ENCODE peak calls at places on chromosomes 3 and 15, in nine cellular contexts. I is HCT116, W is uterus, R is heart left ventricle, Y is sigmoid colon, Q is tibial nerve, C is spleen, K is A549, G is IMR-90. B is an unnamed sample.

GRCh38 chr3:160665231-160665630 is 11.7 kb upstream of the ARL14 start:
- DNase-seq in K (no peak), I (no peak), Y (no peak), Q (no peak), C (no peak), W (no peak), G (no peak), R (no peak), B (no peak)

GRCh38 chr3:49593046-49593445 is 38.8 kb downstream of the BSN start:
- DNase-seq in I (no peak), K (peak; percentile 7), C (no peak), R (no peak), W (no peak), Y (no peak), Q (no peak), G (peak; percentile 39), B (no peak)

GRCh38 chr3:188400494-188401243 is 246.7 kb downstream of the LPP start:
- DNase-seq in Y (no peak), G (no peak), I (no peak), K (no peak), C (peak; percentile 75), Q (no peak), R (no peak), W (no peak), B (no peak)

GRCh38 chr15:57172925-57173324 is 203.4 kb upstream of the CGNL1 start:
- DNase-seq in Y (no peak), R (no peak), K (no peak), G (peak; percentile 49), I (no peak), W (no peak), C (no peak), Q (no peak), B (no peak)

GRCh38 chr15:23420806-23421575 is 26.1 kb downstream of the GOLGA6L2 start:
- DNase-seq in G (no peak), I (no peak), R (no peak), Q (no peak), C (no peak), Y (peak; percentile 61), W (no peak), K (no peak), B (no peak)

GRCh38 chr3:138861755-138862333 is 27.1 kb upstream of the PIK3CB start:
- DNase-seq in K (peak; percentile 10), I (peak; percentile 23), C (peak; percentile 34), G (peak; percentile 81), W (no peak), Y (no peak), R (no peak), Q (no peak), B (no peak)

GRCh38 chr3:120816728-120817127 is 74.2 kb downstream of the GTF2E1 start:
- DNase-seq in I (no peak), C (no peak), Y (no peak), Q (no peak), K (no peak), R (no peak), G (no peak), W (no peak), B (no peak)

GRCh38 chr3:171811913-171812321 is 1.6 kb upstream of the PLD1 start:
- DNase-seq in C (no peak), Y (peak; percentile 79), I (no peak), G (peak; percentile 74), Q (no peak), R (no peak), W (peak; percentile 59), K (peak; percentile 66), B (no peak)

GRCh38 chr3:192833177-192833890 is 84.3 kb downstream of the MB21D2 start:
- DNase-seq in Q (no peak), C (no peak), Y (no peak), W (no peak), I (no peak), G (peak; percentile 92), K (peak; percentile 14), R (no peak), B (no peak)

DNA sequence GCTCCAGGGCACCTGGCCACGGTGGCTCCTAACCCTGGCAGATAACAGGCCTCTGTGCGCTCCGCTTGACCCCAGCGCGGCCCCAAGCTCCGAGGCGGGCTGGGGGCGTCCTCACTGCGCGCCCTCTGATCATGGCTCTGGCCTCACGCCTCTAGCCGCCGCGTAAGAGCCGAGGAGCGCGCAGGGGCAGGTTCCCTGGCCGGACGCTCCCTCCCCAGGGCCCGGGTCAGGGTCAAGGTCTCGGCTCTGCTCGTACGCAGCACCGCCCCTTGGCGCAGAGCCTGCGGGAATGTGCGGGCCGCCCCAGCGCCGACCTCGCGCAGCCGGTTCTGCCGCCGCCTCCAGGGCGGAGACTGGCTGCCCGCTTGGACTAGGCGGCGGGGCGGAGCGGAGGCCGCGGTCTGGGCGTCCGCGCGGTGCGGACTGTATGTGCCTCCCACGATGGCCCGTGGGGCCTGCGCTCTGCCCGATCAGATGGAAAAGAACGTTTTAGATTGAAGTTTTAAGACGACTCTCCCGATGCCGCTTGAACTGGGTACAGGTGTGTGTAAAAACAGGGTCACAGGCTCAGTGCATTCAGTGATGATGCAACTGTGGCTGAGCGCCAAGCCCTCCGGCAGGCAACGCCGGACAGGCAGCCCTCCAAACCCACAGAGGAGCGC is 40.8 kb downstream of the CHST14 start:
- DNase-seq in G (no peak), Q (peak; percentile 23), K (peak; percentile 18), W (peak; percentile 60), Y (peak; percentile 81), R (peak; percentile 89), C (peak; percentile 89), I (no peak), B (peak; percentile 93)
- TF ChIP-seq POLR2A in G (no peak), Q (no peak), K (peak; percentile 25), W (no peak), Y (no peak), R (no peak), C (no peak), I (peak; percentile 83), B (no peak)

DNA sequence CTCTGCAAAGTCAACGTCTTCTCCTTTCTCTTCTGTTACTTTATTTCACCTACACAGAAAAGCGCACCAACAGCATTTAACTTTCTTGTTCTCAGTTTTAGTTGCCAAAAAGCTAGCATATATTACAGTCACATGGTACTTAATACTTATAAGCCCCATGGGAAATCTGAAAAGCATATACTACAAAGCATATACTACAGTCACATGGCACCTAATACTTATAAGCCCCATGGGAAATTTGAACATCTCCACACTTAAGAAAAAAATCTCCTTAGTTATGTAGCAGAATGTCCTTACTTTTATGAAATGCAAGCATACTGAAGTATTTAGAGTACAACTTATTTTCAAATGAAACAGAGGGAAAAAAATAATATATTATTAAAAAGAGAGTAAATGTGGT is 13.3 kb downstream of the ADAM10 start:
- DNase-seq in Y (no peak), C (no peak), K (no peak), W (no peak), Q (no peak), I (no peak), G (no peak), R (no peak), B (no peak)
- H3K4me1 ChIP-seq in Y (no peaks in the 10 kb centered on the region), C (peaks cover 55% of the 10 kb centered on the region), K (peaks cover 54% of the 10 kb centered on the region), W (no peaks in the 10 kb centered on the region), Q (no peaks in the 10 kb centered on the region), I (peaks cover 47% of the 10 kb centered on the region), G (peaks cover 10% of the 10 kb centered on the region), R (peaks cover 72% of the 10 kb centered on the region), B (peaks cover 65% of the 10 kb centered on the region)

DNA sequence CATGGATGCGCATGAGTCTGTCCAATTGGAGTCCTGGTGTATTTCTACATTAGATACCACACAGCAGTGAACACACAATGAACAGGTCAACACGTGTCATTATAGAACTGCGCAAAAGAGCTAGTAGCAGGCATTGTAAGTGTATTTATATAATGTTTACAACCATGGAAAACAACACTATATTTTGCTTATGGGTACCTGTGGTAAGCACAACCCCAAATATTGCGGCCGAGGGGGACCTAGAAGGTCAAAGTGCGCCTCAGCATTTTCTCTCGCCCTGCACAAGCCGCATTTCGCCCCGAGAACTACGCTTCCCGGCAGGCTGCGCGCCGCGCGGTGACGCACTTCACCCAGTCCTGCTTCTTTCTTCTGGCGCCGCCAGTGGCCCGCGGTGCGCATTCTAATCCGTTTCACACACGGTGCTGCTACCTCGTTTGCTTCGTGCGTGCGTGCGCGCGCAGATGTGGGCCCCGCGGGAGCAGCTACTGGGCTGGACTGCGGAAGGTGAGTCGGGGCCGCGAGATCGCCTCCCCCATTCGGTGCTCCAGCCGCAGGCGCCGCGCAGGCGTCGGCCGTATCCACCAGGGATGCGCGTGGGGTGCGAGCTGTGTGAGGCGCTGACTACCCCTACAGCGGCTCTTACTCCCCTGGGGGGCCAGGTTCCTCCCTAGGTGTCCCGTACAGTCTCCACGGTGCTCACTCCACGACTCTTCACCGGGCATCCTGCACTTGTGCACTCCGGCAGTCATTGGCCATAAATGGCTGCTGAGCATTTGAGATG is at the start of gene ZNF589:
- DNase-seq in Q (peak; percentile 73), I (peak; percentile 89), Y (peak; percentile 97), R (peak; percentile 93), C (peak; percentile 99), K (peak; percentile 94), W (peak; percentile 90), G (peak; percentile 79), B (peak; percentile 97)
- TF ChIP-seq CTCF in Q (peak; percentile 36), I (no peak), Y (no peak), R (peak; percentile 22), C (no peak), K (no peak), W (no peak), G (peak; percentile 32), B (no peak)

DNA sequence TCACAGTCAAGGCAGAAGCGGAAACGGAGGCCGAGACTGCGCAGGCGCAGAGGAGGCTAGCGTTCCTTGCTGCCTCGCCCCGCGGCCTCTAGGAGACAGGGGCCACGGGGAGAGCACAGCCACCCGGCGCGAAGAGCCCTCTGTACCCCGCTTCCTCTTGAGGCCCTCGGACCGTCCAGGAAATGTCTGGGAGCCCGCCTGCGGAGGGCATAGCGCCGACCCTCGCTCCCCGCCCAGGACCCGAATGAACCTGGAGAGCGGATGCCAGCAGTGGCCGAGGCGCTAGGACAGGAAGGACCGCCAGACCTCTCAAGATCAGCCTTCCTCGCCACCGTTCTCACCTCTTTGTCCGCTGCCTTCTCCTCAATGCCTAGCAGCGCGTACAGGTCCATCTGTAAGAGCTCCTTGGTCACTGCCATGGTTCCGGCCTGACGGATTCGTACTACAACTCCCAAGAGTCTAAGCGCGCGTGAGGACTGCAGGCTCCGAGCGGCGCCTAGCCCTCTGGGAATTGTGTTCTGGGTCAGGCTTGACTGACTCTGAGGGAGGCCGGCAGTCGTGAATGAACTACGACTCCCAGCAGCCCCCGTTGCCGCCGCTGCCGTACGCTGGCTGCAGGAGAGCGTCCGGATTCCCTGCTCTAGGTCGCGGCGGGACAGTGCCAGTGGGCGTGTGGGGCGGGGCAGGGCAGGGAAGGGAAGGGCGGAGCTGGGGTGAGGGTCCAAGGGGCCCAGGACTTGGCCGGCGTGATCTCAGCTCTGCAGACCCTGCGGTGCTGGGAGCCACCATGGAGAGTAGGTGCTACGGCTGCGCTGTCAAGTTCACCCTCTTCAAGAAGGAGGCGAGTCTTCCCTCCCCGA is at the start of the genes DNAJC17 and ZFYVE19:
- DNase-seq in Y (peak; percentile 98), W (peak; percentile 95), Q (peak; percentile 92), I (peak; percentile 93), G (peak; percentile 97), C (peak; percentile 99), R (peak; percentile 99), K (peak; percentile 96), B (peak; percentile 96)
- TF ChIP-seq POLR2A in Y (peak; percentile 42), W (peak; percentile 42), Q (peak; percentile 60), I (peak; percentile 59), G (peak; percentile 49), C (no peak), R (no peak), K (peak; percentile 63), B (no peak)

GRCh38 chr15:67144609-67145306 is 79.4 kb downstream of the SMAD3 start:
- DNase-seq in G (peak; percentile 96), Y (peak; percentile 45), C (no peak), R (no peak), K (no peak), Q (no peak), I (no peak), W (peak; percentile 16), B (no peak)
- H3K4me1 ChIP-seq in G (peaks cover 71% of the 10 kb centered on the region), Y (no peaks in the 10 kb centered on the region), C (peaks cover 58% of the 10 kb centered on the region), R (peaks cover 96% of the 10 kb centered on the region), K (peaks cover 100% of the 10 kb centered on the region), Q (peaks cover 51% of the 10 kb centered on the region), I (peaks cover 98% of the 10 kb centered on the region), W (peaks cover 45% of the 10 kb centered on the region), B (peaks cover 92% of the 10 kb centered on the region)

GRCh38 chr3:54360320-54360719 is 238.0 kb downstream of the CACNA2D3 start:
- DNase-seq in K (no peak), C (no peak), W (no peak), G (no peak), Y (no peak), Q (no peak), R (no peak), I (no peak), B (no peak)
- TF ChIP-seq CTCF in K (no peak), C (no peak), W (no peak), G (no peak), Y (no peak), Q (no peak), R (no peak), I (no peak), B (no peak)